ENCODE peak calls at places on chromosome 21, in eight cellular contexts. I is activated naive CD8-positive, alpha-beta T cell treated with anti-CD3 and anti-CD28 coated beads for 36 hours; B is Caki2; O is iris pigment epithelial cell; Q is activated CD8-positive, alpha-beta memory T cell treated with anti-CD3 and anti-CD28 coated beads for 48 hours; S is KBM-7; M is HEK293T; F is fibroblast of lung. Y is an unnamed sample.

GRCh38 chr21:28268685-28269084 is 724.0 kb downstream of the LTN1 start:
- DNase-seq in M (no peak), B (no peak), S (no peak), I (no peak), F (no peak), O (no peak), Q (no peak), Y (no peak)

GRCh38 chr21:35390013-35390776 is 341.1 kb upstream of the RUNX1 start:
- DNase-seq in I (no peak), F (peak), S (no peak), Q (no peak), O (peak), B (no peak), M (no peak), Y (no peak)

GRCh38 chr21:46004168-46004861 is 22.7 kb downstream of the COL6A1 start:
- DNase-seq in M (no peak), O (no peak), S (no peak), Q (no peak), F (no peak), B (no peak), I (no peak), Y (no peak)

GRCh38 chr21:32114434-32115063 is 164.3 kb downstream of the MIS18A start:
- DNase-seq in M (no peak), B (no peak), O (no peak), Q (no peak), F (no peak), S (no peak), I (no peak), Y (no peak)

GRCh38 chr21:46150491-46151121 is 4.8 kb downstream of the FTCD start:
- DNase-seq in S (no peak), B (no peak), F (no peak), I (no peak), O (no peak), Q (no peak), M (no peak), Y (no peak)

GRCh38 chr21:35940074-35940927 is 120.0 kb downstream of the SETD4 start:
- DNase-seq in B (peak), O (peak), S (peak), I (peak), Q (no peak), M (peak), F (peak), Y (peak)

GRCh38 chr21:45109831-45110492 is 35.6 kb downstream of the ADARB1 start:
- DNase-seq in I (peak), O (no peak), Q (no peak), F (peak), M (no peak), B (no peak), S (peak), Y (no peak)

GRCh38 chr21:38170705-38171682 is 85.8 kb upstream of the KCNJ15 start:
- DNase-seq in F (peak), O (peak), M (no peak), B (peak), I (no peak), S (no peak), Q (no peak), Y (no peak)

Y was measured in NCI-H526 treated with DMSO at 0.1 percent for 48 hours.